ENCODE peak calls at places on chromosomes 1 and 21, in seven cellular contexts. One of them, this sample, is unnamed.

GRCh38 chr1:221458430-221459156 is 283.3 kb downstream of the DUSP10 start:
- DNase-seq in stomach: no peak
- DNase-seq in PC-3: no peak
- DNase-seq in adrenal gland: no peak
- DNase-seq in HCT116: no peak
- DNase-seq in mammary epithelial cell: peak; percentile 43
- DNase-seq in aorta: no peak
- DNase-seq in this sample: peak; percentile 34

GRCh38 chr1:45545553-45546310 is 4.9 kb upstream of the AKR1A1 start:
- DNase-seq in aorta: no peak
- DNase-seq in mammary epithelial cell: no peak
- DNase-seq in stomach: no peak
- DNase-seq in PC-3: no peak
- DNase-seq in adrenal gland: no peak
- DNase-seq in HCT116: no peak
- DNase-seq in this sample: peak; percentile 63

GRCh38 chr1:79074975-79075374 is 68.4 kb upstream of the ADGRL4 start:
- DNase-seq in adrenal gland: no peak
- DNase-seq in PC-3: peak; percentile 51
- DNase-seq in HCT116: no peak
- DNase-seq in mammary epithelial cell: peak; percentile 41
- DNase-seq in aorta: no peak
- DNase-seq in stomach: no peak
- DNase-seq in this sample: no peak

GRCh38 chr1:156692958-156693857 is 12.2 kb downstream of the CRABP2 start:
- DNase-seq in aorta: no peak
- DNase-seq in HCT116: no peak
- DNase-seq in adrenal gland: no peak
- DNase-seq in PC-3: peak; percentile 58
- DNase-seq in stomach: peak; percentile 56
- DNase-seq in mammary epithelial cell: peak; percentile 64
- DNase-seq in this sample: peak; percentile 29

GRCh38 chr1:181133441-181133951 is 45.0 kb downstream of the IER5 start:
- DNase-seq in stomach: no peak
- DNase-seq in aorta: no peak
- DNase-seq in adrenal gland: no peak
- DNase-seq in mammary epithelial cell: no peak
- DNase-seq in HCT116: no peak
- DNase-seq in PC-3: no peak
- DNase-seq in this sample: no peak

GRCh38 chr1:223393275-223394214 is at the start of gene CCDC185:
- DNase-seq in mammary epithelial cell: no peak
- DNase-seq in PC-3: no peak
- DNase-seq in adrenal gland: no peak
- DNase-seq in stomach: peak; percentile 40
- DNase-seq in HCT116: no peak
- DNase-seq in aorta: peak; percentile 48
- DNase-seq in this sample: no peak

GRCh38 chr21:34885636-34886553 is 163.2 kb downstream of the RUNX1 start:
- DNase-seq in stomach: no peak
- DNase-seq in PC-3: peak; percentile 42
- DNase-seq in HCT116: no peak
- DNase-seq in mammary epithelial cell: no peak
- DNase-seq in aorta: no peak
- DNase-seq in adrenal gland: no peak
- DNase-seq in this sample: no peak

GRCh38 chr21:29487154-29487553 is 188.4 kb downstream of the BACH1 start:
- DNase-seq in PC-3: no peak
- DNase-seq in mammary epithelial cell: no peak
- DNase-seq in adrenal gland: no peak
- DNase-seq in HCT116: no peak
- DNase-seq in stomach: no peak
- DNase-seq in aorta: no peak
- DNase-seq in this sample: no peak

GRCh38 chr1:115182012-115182715 is 92.9 kb upstream of the TSPAN2 start:
- DNase-seq in stomach: no peak
- DNase-seq in adrenal gland: no peak
- DNase-seq in HCT116: no peak
- DNase-seq in mammary epithelial cell: peak; percentile 24
- DNase-seq in aorta: no peak
- DNase-seq in PC-3: peak; percentile 75
- DNase-seq in this sample: peak; percentile 4

GRCh38 chr1:222387020-222387816 is 160.7 kb downstream of the HHIPL2 start:
- DNase-seq in stomach: no peak
- DNase-seq in HCT116: peak; percentile 16
- DNase-seq in PC-3: peak; percentile 42
- DNase-seq in adrenal gland: no peak
- DNase-seq in mammary epithelial cell: no peak
- DNase-seq in aorta: no peak
- DNase-seq in this sample: peak; percentile 14

GRCh38 chr1:38559180-38559874 is 300.2 kb downstream of the RRAGC start:
- DNase-seq in mammary epithelial cell: no peak
- DNase-seq in HCT116: no peak
- DNase-seq in adrenal gland: peak; percentile 53
- DNase-seq in stomach: peak; percentile 65
- DNase-seq in aorta: peak; percentile 62
- DNase-seq in PC-3: no peak
- DNase-seq in this sample: no peak

GRCh38 chr1:143652744-143653143 is 319.0 kb downstream of the FAM72C start:
- DNase-seq in mammary epithelial cell: no peak
- DNase-seq in aorta: no peak
- DNase-seq in PC-3: no peak
- DNase-seq in adrenal gland: no peak
- DNase-seq in HCT116: no peak
- DNase-seq in stomach: no peak
- DNase-seq in this sample: no peak

GRCh38 chr1:71303617-71304041 is 222.8 kb upstream of the ZRANB2 start:
- DNase-seq in aorta: no peak
- DNase-seq in PC-3: peak; percentile 88
- DNase-seq in HCT116: no peak
- DNase-seq in stomach: no peak
- DNase-seq in mammary epithelial cell: peak; percentile 68
- DNase-seq in adrenal gland: no peak
- DNase-seq in this sample: no peak

GRCh38 chr1:99544328-99544727 is 101.6 kb upstream of the PALMD start:
- DNase-seq in stomach: no peak
- DNase-seq in HCT116: no peak
- DNase-seq in mammary epithelial cell: peak; percentile 92
- DNase-seq in adrenal gland: no peak
- DNase-seq in aorta: no peak
- DNase-seq in PC-3: peak; percentile 72
- DNase-seq in this sample: peak; percentile 33

GRCh38 chr1:195717651-195718050 is 890.6 kb downstream of the KCNT2 start:
- DNase-seq in mammary epithelial cell: peak; percentile 13
- DNase-seq in PC-3: peak; percentile 34
- DNase-seq in HCT116: peak; percentile 6
- DNase-seq in aorta: no peak
- DNase-seq in adrenal gland: no peak
- DNase-seq in stomach: no peak
- DNase-seq in this sample: no peak

GRCh38 chr1:212644866-212645556 is 36.5 kb downstream of the ATF3 start:
- DNase-seq in PC-3: no peak
- DNase-seq in mammary epithelial cell: no peak
- DNase-seq in adrenal gland: no peak
- DNase-seq in aorta: no peak
- DNase-seq in stomach: no peak
- DNase-seq in HCT116: no peak
- DNase-seq in this sample: no peak

GRCh38 chr1:22122273-22123070 is 20.4 kb downstream of the WNT4 start:
- DNase-seq in adrenal gland: no peak
- DNase-seq in HCT116: no peak
- DNase-seq in PC-3: no peak
- DNase-seq in stomach: no peak
- DNase-seq in mammary epithelial cell: no peak
- DNase-seq in aorta: no peak
- DNase-seq in this sample: no peak

GRCh38 chr21:36890086-36890485 is 76.4 kb downstream of the HLCS start:
- DNase-seq in adrenal gland: no peak
- DNase-seq in HCT116: no peak
- DNase-seq in PC-3: no peak
- DNase-seq in mammary epithelial cell: no peak
- DNase-seq in stomach: no peak
- DNase-seq in aorta: no peak
- DNase-seq in this sample: no peak

GRCh38 chr1:115320368-115320767 is 17.7 kb downstream of the NGF start:
- DNase-seq in PC-3: peak; percentile 86
- DNase-seq in stomach: no peak
- DNase-seq in aorta: no peak
- DNase-seq in HCT116: no peak
- DNase-seq in mammary epithelial cell: peak; percentile 44
- DNase-seq in adrenal gland: no peak
- DNase-seq in this sample: no peak

GRCh38 chr21:27480841-27481261 is 514.0 kb upstream of the ADAMTS5 start:
- DNase-seq in aorta: no peak
- DNase-seq in stomach: no peak
- DNase-seq in PC-3: peak; percentile 17
- DNase-seq in adrenal gland: no peak
- DNase-seq in mammary epithelial cell: peak; percentile 93
- DNase-seq in HCT116: no peak
- DNase-seq in this sample: no peak

GRCh38 chr21:25220169-25220568 is 387.1 kb downstream of the MRPL39 start:
- DNase-seq in aorta: no peak
- DNase-seq in PC-3: no peak
- DNase-seq in HCT116: no peak
- DNase-seq in adrenal gland: no peak
- DNase-seq in mammary epithelial cell: no peak
- DNase-seq in stomach: no peak
- DNase-seq in this sample: no peak

GRCh38 chr1:145710291-145711027 is 3.3 kb upstream of the PDZK1 start:
- DNase-seq in aorta: no peak
- DNase-seq in mammary epithelial cell: no peak
- DNase-seq in PC-3: no peak
- DNase-seq in stomach: no peak
- DNase-seq in adrenal gland: no peak
- DNase-seq in HCT116: no peak
- DNase-seq in this sample: no peak

GRCh38 chr21:36461918-36462486 is 17.9 kb downstream of the CLDN14 start:
- DNase-seq in adrenal gland: no peak
- DNase-seq in mammary epithelial cell: peak; percentile 72
- DNase-seq in stomach: no peak
- DNase-seq in PC-3: peak; percentile 58
- DNase-seq in aorta: no peak
- DNase-seq in HCT116: no peak
- DNase-seq in this sample: peak; percentile 42

GRCh38 chr1:160243767-160244166 is 18.6 kb downstream of the DCAF8 start:
- DNase-seq in adrenal gland: no peak
- DNase-seq in stomach: no peak
- DNase-seq in HCT116: no peak
- DNase-seq in PC-3: no peak
- DNase-seq in mammary epithelial cell: no peak
- DNase-seq in aorta: no peak
- DNase-seq in this sample: no peak

GRCh38 chr1:61122389-61122788 is 40.0 kb downstream of the NFIA start:
- DNase-seq in adrenal gland: no peak
- DNase-seq in HCT116: no peak
- DNase-seq in PC-3: no peak
- DNase-seq in aorta: no peak
- DNase-seq in mammary epithelial cell: no peak
- DNase-seq in stomach: no peak
- DNase-seq in this sample: no peak
- H3K27ac ChIP-seq in adrenal gland: no peak overlapping the region
- H3K27ac ChIP-seq in HCT116: no peak overlapping the region
- H3K27ac ChIP-seq in PC-3: no peak overlapping the region
- H3K27ac ChIP-seq in aorta: no peak overlapping the region
- H3K27ac ChIP-seq in mammary epithelial cell: no peak overlapping the region
- H3K27ac ChIP-seq in stomach: no peak overlapping the region
- H3K27ac ChIP-seq in this sample: no peak overlapping the region

DNA sequence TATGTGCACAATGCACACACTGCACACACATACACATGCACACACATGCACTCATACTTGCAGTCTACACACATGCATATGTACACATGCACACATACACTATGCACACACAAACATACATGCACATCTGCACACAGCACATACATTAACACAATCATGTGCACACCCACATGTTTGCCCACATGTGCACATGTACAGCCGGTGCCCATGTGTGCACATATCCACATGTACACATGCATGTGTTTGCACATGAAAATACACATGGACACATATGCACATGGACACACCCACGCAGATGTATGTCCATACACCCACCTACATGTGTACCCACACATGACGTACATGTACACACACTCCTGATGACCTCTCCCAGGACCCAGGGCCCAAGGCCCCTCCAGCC is 105.1 kb upstream of the ACTRT2 start:
- DNase-seq in aorta: no peak
- DNase-seq in mammary epithelial cell: no peak
- DNase-seq in HCT116: no peak
- DNase-seq in stomach: no peak
- DNase-seq in PC-3: no peak
- DNase-seq in adrenal gland: no peak
- DNase-seq in this sample: no peak
- H3K9me3 ChIP-seq in aorta: no peaks in the 10 kb centered on the region
- H3K9me3 ChIP-seq in mammary epithelial cell: peaks cover 58% of the 10 kb centered on the region
- H3K9me3 ChIP-seq in HCT116: no peaks in the 10 kb centered on the region
- H3K9me3 ChIP-seq in stomach: no peaks in the 10 kb centered on the region
- H3K9me3 ChIP-seq in PC-3: no peaks in the 10 kb centered on the region
- H3K9me3 ChIP-seq in adrenal gland: no peaks in the 10 kb centered on the region
- H3K9me3 ChIP-seq in this sample: peaks cover 4% of the 10 kb centered on the region

DNA sequence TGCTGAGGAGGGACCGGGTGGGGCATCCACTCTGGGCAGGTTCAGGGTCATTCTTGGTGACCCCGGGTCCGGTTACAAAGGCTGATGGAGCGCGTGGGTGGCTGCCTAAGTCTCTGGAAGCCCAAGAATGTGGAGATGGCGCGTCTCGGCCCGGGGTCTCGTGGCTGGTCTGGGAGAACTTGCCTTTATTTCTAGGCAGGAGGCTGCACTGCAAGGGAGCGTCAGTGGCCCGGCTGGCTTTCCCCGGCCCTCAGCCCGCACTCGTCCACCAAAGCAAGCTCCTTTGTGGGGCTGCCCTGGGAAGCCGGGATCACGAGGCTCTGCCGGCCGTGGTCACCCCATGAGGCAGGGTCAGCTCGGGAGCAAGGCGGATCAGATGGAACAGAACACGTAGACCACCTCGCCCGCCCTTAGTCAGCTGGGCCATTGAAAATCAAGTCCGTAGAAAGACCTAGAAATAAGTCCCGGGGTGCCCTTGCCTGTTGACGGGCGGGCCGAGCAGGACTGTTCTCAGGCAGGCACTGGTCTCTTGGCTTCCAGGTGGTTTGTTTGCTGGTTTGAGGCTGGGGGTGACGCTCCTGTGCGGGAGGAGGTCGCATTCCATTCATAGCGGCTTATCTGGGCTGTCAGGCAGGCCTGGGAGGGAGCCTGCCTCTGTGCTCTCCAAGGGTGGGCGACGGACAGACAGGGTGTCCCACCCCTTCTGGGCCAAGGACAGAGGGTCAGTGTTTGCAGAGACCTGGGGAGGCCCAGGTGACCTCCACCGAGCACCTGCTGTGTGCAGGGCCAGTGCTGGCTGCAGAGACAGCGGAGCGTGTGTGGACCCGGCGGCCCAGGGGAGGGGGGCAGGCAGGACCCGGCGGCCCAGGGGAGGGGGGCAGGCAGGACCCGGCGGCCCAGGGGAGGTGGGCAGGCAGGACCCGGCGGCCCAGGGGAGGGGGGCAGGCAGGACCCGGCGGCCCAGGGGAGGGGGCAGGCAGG is 25.8 kb downstream of the COL18A1 start:
- DNase-seq in HCT116: no peak
- DNase-seq in aorta: no peak
- DNase-seq in adrenal gland: no peak
- DNase-seq in PC-3: no peak
- DNase-seq in stomach: no peak
- DNase-seq in mammary epithelial cell: no peak
- DNase-seq in this sample: peak; percentile 44
- H3K4me1 ChIP-seq in HCT116: peaks cover 40% of the 10 kb centered on the region
- H3K4me1 ChIP-seq in aorta: no peaks in the 10 kb centered on the region
- H3K4me1 ChIP-seq in adrenal gland: peaks cover 30% of the 10 kb centered on the region
- H3K4me1 ChIP-seq in PC-3: peaks cover 17% of the 10 kb centered on the region
- H3K4me1 ChIP-seq in stomach: peaks cover 18% of the 10 kb centered on the region
- H3K4me1 ChIP-seq in mammary epithelial cell: peaks cover 15% of the 10 kb centered on the region
- H3K4me1 ChIP-seq in this sample: peaks cover 42% of the 10 kb centered on the region

GRCh38 chr1:6118415-6118814 is 61.7 kb downstream of the CHD5 start:
- DNase-seq in adrenal gland: no peak
- DNase-seq in HCT116: no peak
- DNase-seq in PC-3: no peak
- DNase-seq in mammary epithelial cell: no peak
- DNase-seq in stomach: no peak
- DNase-seq in aorta: no peak
- DNase-seq in this sample: no peak
- H3K27ac ChIP-seq in adrenal gland: no peak overlapping the region
- H3K27ac ChIP-seq in HCT116: no peak overlapping the region
- H3K27ac ChIP-seq in PC-3: no peak overlapping the region
- H3K27ac ChIP-seq in mammary epithelial cell: no peak overlapping the region
- H3K27ac ChIP-seq in stomach: no peak overlapping the region
- H3K27ac ChIP-seq in aorta: no peak overlapping the region
- H3K27ac ChIP-seq in this sample: no peak overlapping the region